ENCODE peak calls at places on chromosomes 13 and 19, in five cellular contexts. G, O, Y, A and H are unnamed samples.

GRCh38 chr19:1455336-1456120 is 5.6 kb downstream of the APC2 start:
- DNase-seq in G (no peak), O (peak), Y (peak), A (peak), H (no peak)

GRCh38 chr19:15180451-15181390 is 20.1 kb downstream of the NOTCH3 start:
- DNase-seq in G (no peak), O (peak), Y (no peak), A (no peak), H (no peak)

GRCh38 chr19:14146789-14147216 is 10.4 kb upstream of the ASF1B start:
- DNase-seq in G (no peak), O (no peak), Y (peak), A (no peak), H (no peak)

GRCh38 chr19:3543150-3544053 is 4.4 kb downstream of the TEKTIP1 start:
- DNase-seq in G (no peak), O (no peak), Y (no peak), A (no peak), H (no peak)

GRCh38 chr13:97798171-97798821 is 155.2 kb upstream of the IPO5 start:
- DNase-seq in G (no peak), O (no peak), Y (no peak), A (no peak), H (no peak)

GRCh38 chr19:57709616-57710015 is 612 bp upstream of the ZNF154 start:
- DNase-seq in G (no peak), O (no peak), Y (no peak), A (no peak), H (no peak)

GRCh38 chr19:11754663-11755062 is 12.1 kb upstream of the ZNF441 start:
- DNase-seq in G (no peak), O (no peak), Y (no peak), A (no peak), H (no peak)

GRCh38 chr13:113058988-113059850 is 46.4 kb upstream of the F7 start:
- DNase-seq in G (no peak), O (no peak), Y (no peak), A (no peak), H (no peak)

GRCh38 chr13:106446011-106446410 is 89.5 kb downstream of the EFNB2 start:
- DNase-seq in G (no peak), O (no peak), Y (peak), A (no peak), H (no peak)

GRCh38 chr13:77143325-77143907 is 116.5 kb upstream of the FBXL3 start:
- DNase-seq in G (no peak), O (no peak), Y (peak), A (no peak), H (no peak)

GRCh38 chr13:112897603-112897955 is 71.4 kb upstream of the MCF2L start:
- DNase-seq in G (no peak), O (no peak), Y (no peak), A (no peak), H (no peak)

GRCh38 chr13:112131081-112131739 is 64.3 kb downstream of the SOX1 start:
- DNase-seq in G (no peak), O (no peak), Y (no peak), A (no peak), H (no peak)

GRCh38 chr13:108495686-108496363 is 133.6 kb upstream of the MYO16 start:
- DNase-seq in G (no peak), O (no peak), Y (no peak), A (no peak), H (no peak)

GRCh38 chr19:29545866-29546582 is 20.2 kb downstream of the VSTM2B start:
- DNase-seq in G (no peak), O (no peak), Y (no peak), A (no peak), H (no peak)

GRCh38 chr13:99577934-99578917 is 77.0 kb downstream of the TM9SF2 start:
- DNase-seq in G (peak), O (no peak), Y (peak), A (no peak), H (no peak)

GRCh38 chr19:11479090-11479469 is 1.8 kb downstream of the ELAVL3 start:
- DNase-seq in G (no peak), O (no peak), Y (no peak), A (no peak), H (no peak)

GRCh38 chr13:113080361-113080831 is 25.2 kb upstream of the F7 start:
- DNase-seq in G (no peak), O (no peak), Y (no peak), A (no peak), H (no peak)

GRCh38 chr13:29038700-29039099 is 218.6 kb downstream of the MTUS2 start:
- DNase-seq in G (no peak), O (no peak), Y (no peak), A (no peak), H (no peak)